ENCODE peak calls at places on chromosomes 6 and 20, in seven cellular contexts. One of them, this sample, is unnamed.

GRCh38 chr6:170047813-170048212 is 243.1 kb downstream of the DLL1 start:
- DNase-seq in foreskin fibroblast: no peak
- DNase-seq in K562: no peak
- DNase-seq in pancreas: no peak
- DNase-seq in psoas muscle: no peak
- DNase-seq in BJ: no peak
- DNase-seq in endothelial cell: no peak
- DNase-seq in this sample: no peak

GRCh38 chr20:33757458-33757857 is 25.7 kb downstream of the ZNF341 start:
- DNase-seq in foreskin fibroblast: no peak
- DNase-seq in K562: no peak
- DNase-seq in pancreas: no peak
- DNase-seq in psoas muscle: no peak
- DNase-seq in BJ: no peak
- DNase-seq in endothelial cell: no peak
- DNase-seq in this sample: no peak

GRCh38 chr6:30880563-30881252 is 3.6 kb upstream of the DDR1 start:
- DNase-seq in foreskin fibroblast: no peak
- DNase-seq in K562: no peak
- DNase-seq in pancreas: no peak
- DNase-seq in psoas muscle: no peak
- DNase-seq in BJ: no peak
- DNase-seq in endothelial cell: no peak
- DNase-seq in this sample: peak

GRCh38 chr6:142353690-142354089 is 51.9 kb downstream of the ADGRG6 start:
- DNase-seq in foreskin fibroblast: no peak
- DNase-seq in K562: no peak
- DNase-seq in pancreas: no peak
- DNase-seq in psoas muscle: no peak
- DNase-seq in BJ: no peak
- DNase-seq in endothelial cell: no peak
- DNase-seq in this sample: no peak

GRCh38 chr20:16241911-16242310 is 331.3 kb downstream of the KIF16B start:
- DNase-seq in foreskin fibroblast: no peak
- DNase-seq in K562: no peak
- DNase-seq in pancreas: no peak
- DNase-seq in psoas muscle: no peak
- DNase-seq in BJ: no peak
- DNase-seq in endothelial cell: no peak
- DNase-seq in this sample: no peak

GRCh38 chr20:46047821-46048220 is 18.8 kb downstream of the SLC12A5 start:
- DNase-seq in foreskin fibroblast: no peak
- DNase-seq in K562: no peak
- DNase-seq in pancreas: no peak
- DNase-seq in psoas muscle: no peak
- DNase-seq in BJ: no peak
- DNase-seq in endothelial cell: no peak
- DNase-seq in this sample: no peak

GRCh38 chr6:4931530-4932505 is 72.0 kb downstream of the RPP40 start:
- DNase-seq in foreskin fibroblast: no peak
- DNase-seq in K562: no peak
- DNase-seq in pancreas: no peak
- DNase-seq in psoas muscle: no peak
- DNase-seq in BJ: no peak
- DNase-seq in endothelial cell: no peak
- DNase-seq in this sample: no peak

GRCh38 chr6:148501178-148501590 is 158.5 kb downstream of the SASH1 start:
- DNase-seq in foreskin fibroblast: peak
- DNase-seq in K562: no peak
- DNase-seq in pancreas: no peak
- DNase-seq in psoas muscle: peak
- DNase-seq in BJ: peak
- DNase-seq in endothelial cell: no peak
- DNase-seq in this sample: no peak

GRCh38 chr6:18327621-18328548 is 59.3 kb upstream of the RNF144B start:
- DNase-seq in foreskin fibroblast: no peak
- DNase-seq in K562: peak
- DNase-seq in pancreas: no peak
- DNase-seq in psoas muscle: no peak
- DNase-seq in BJ: no peak
- DNase-seq in endothelial cell: no peak
- DNase-seq in this sample: peak

GRCh38 chr6:15296249-15296648 is 50.4 kb downstream of the JARID2 start:
- DNase-seq in foreskin fibroblast: no peak
- DNase-seq in K562: no peak
- DNase-seq in pancreas: no peak
- DNase-seq in psoas muscle: no peak
- DNase-seq in BJ: no peak
- DNase-seq in endothelial cell: no peak
- DNase-seq in this sample: no peak

GRCh38 chr6:119137194-119138072 is 59.0 kb upstream of the FAM184A start:
- DNase-seq in foreskin fibroblast: peak
- DNase-seq in K562: peak
- DNase-seq in pancreas: no peak
- DNase-seq in psoas muscle: no peak
- DNase-seq in BJ: no peak
- DNase-seq in endothelial cell: no peak
- DNase-seq in this sample: no peak

GRCh38 chr6:75230484-75231325 is 12.9 kb downstream of the COX7A2 start:
- DNase-seq in foreskin fibroblast: no peak
- DNase-seq in K562: peak
- DNase-seq in pancreas: no peak
- DNase-seq in psoas muscle: no peak
- DNase-seq in BJ: no peak
- DNase-seq in endothelial cell: peak
- DNase-seq in this sample: peak

GRCh38 chr20:50438986-50439407 is 71.2 kb upstream of the PTPN1 start:
- DNase-seq in foreskin fibroblast: peak
- DNase-seq in K562: peak
- DNase-seq in pancreas: no peak
- DNase-seq in psoas muscle: no peak
- DNase-seq in BJ: no peak
- DNase-seq in endothelial cell: no peak
- DNase-seq in this sample: no peak

GRCh38 chr6:146546440-146546839 is 2.8 kb downstream of the RAB32 start:
- DNase-seq in foreskin fibroblast: peak
- DNase-seq in K562: no peak
- DNase-seq in pancreas: no peak
- DNase-seq in psoas muscle: no peak
- DNase-seq in BJ: peak
- DNase-seq in endothelial cell: no peak
- DNase-seq in this sample: no peak

GRCh38 chr20:56380375-56380774 is 11.6 kb downstream of the AURKA start:
- DNase-seq in foreskin fibroblast: no peak
- DNase-seq in K562: no peak
- DNase-seq in pancreas: no peak
- DNase-seq in psoas muscle: no peak
- DNase-seq in BJ: no peak
- DNase-seq in endothelial cell: no peak
- DNase-seq in this sample: no peak

GRCh38 chr20:3777726-3778629 is 3.3 kb downstream of the SPEF1 start:
- DNase-seq in foreskin fibroblast: peak
- DNase-seq in K562: no peak
- DNase-seq in pancreas: peak
- DNase-seq in psoas muscle: peak
- DNase-seq in BJ: no peak
- DNase-seq in endothelial cell: peak
- DNase-seq in this sample: peak

GRCh38 chr20:45311589-45312211 is 3.6 kb upstream of the MATN4 start:
- DNase-seq in foreskin fibroblast: peak
- DNase-seq in K562: peak
- DNase-seq in pancreas: peak
- DNase-seq in psoas muscle: peak
- DNase-seq in BJ: no peak
- DNase-seq in endothelial cell: peak
- DNase-seq in this sample: peak

GRCh38 chr6:3756516-3757010 is 5.0 kb upstream of the PXDC1 start:
- DNase-seq in foreskin fibroblast: no peak
- DNase-seq in K562: no peak
- DNase-seq in pancreas: no peak
- DNase-seq in psoas muscle: no peak
- DNase-seq in BJ: no peak
- DNase-seq in endothelial cell: no peak
- DNase-seq in this sample: no peak

GRCh38 chr6:91575032-91575431 is 988.2 kb upstream of the MAP3K7 start:
- DNase-seq in foreskin fibroblast: no peak
- DNase-seq in K562: no peak
- DNase-seq in pancreas: no peak
- DNase-seq in psoas muscle: no peak
- DNase-seq in BJ: no peak
- DNase-seq in endothelial cell: no peak
- DNase-seq in this sample: no peak

GRCh38 chr20:1567392-1568165 is 10.1 kb upstream of the SIRPD start:
- DNase-seq in foreskin fibroblast: peak
- DNase-seq in K562: peak
- DNase-seq in pancreas: no peak
- DNase-seq in psoas muscle: no peak
- DNase-seq in BJ: peak
- DNase-seq in endothelial cell: no peak
- DNase-seq in this sample: no peak

GRCh38 chr6:37359034-37359433 is 5.3 kb downstream of the RNF8 start:
- DNase-seq in foreskin fibroblast: no peak
- DNase-seq in K562: no peak
- DNase-seq in pancreas: no peak
- DNase-seq in psoas muscle: no peak
- DNase-seq in BJ: no peak
- DNase-seq in endothelial cell: no peak
- DNase-seq in this sample: no peak

GRCh38 chr6:39102024-39102820 is 12.8 kb downstream of the SAYSD1 start:
- DNase-seq in foreskin fibroblast: peak
- DNase-seq in K562: peak
- DNase-seq in pancreas: peak
- DNase-seq in psoas muscle: no peak
- DNase-seq in BJ: no peak
- DNase-seq in endothelial cell: peak
- DNase-seq in this sample: peak
- TF ChIP-seq CTCF in foreskin fibroblast: peak
- TF ChIP-seq CTCF in K562: peak
- TF ChIP-seq CTCF in pancreas: no peak
- TF ChIP-seq CTCF in psoas muscle: peak
- TF ChIP-seq CTCF in BJ: peak
- TF ChIP-seq CTCF in endothelial cell: peak
- TF ChIP-seq CTCF in this sample: peak

GRCh38 chr6:151430886-151431285 is 21.0 kb downstream of the RMND1 start:
- DNase-seq in foreskin fibroblast: no peak
- DNase-seq in K562: no peak
- DNase-seq in pancreas: no peak
- DNase-seq in psoas muscle: no peak
- DNase-seq in BJ: no peak
- DNase-seq in endothelial cell: no peak
- DNase-seq in this sample: no peak
- TF ChIP-seq CTCF in foreskin fibroblast: peak
- TF ChIP-seq CTCF in K562: peak
- TF ChIP-seq CTCF in pancreas: no peak
- TF ChIP-seq CTCF in psoas muscle: no peak
- TF ChIP-seq CTCF in BJ: no peak
- TF ChIP-seq CTCF in endothelial cell: no peak
- TF ChIP-seq CTCF in this sample: no peak

DNA sequence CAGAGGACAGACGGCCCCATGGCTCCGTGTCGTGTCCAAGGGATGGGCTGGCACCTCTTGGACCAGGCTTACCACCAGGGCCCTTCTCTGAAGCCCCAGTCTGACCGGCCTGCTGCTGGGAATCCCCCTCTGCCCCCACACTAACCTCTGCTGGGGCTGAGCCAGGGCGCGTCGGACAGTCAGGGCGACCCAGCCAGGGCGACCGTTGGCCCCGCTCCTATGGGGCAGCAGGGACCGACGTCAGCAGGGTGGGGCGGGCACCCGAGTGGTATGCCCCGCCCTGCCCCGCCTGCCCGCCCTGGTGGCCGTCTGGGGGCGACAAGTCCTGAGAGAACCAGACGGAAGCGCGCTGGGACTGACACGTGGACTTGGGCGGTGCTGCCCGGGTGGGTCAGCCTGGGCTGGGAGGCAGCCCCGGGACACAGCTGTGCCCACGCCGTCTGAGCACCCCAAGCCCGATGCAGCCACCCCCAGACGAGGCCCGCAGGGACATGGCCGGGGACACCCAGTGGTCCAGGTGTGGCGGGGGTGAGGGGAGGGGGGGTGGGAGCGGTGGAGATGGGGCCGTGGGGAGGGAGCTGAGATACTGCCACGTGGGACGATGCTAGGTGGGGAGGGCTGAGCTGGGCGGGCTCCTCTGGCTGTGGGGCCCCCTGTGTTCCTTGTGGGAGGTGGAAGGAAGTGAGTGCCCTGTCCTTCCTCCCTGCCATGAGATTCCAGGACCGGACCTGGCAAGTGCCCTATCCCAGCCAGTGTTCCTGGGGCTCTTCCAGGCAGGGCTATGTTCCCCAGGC is at the start of gene SLC17A9:
- DNase-seq in foreskin fibroblast: peak
- DNase-seq in K562: no peak
- DNase-seq in pancreas: peak
- DNase-seq in psoas muscle: peak
- DNase-seq in BJ: no peak
- DNase-seq in endothelial cell: peak
- DNase-seq in this sample: peak
- TF ChIP-seq CTCF in foreskin fibroblast: no peak
- TF ChIP-seq CTCF in K562: no peak
- TF ChIP-seq CTCF in pancreas: no peak
- TF ChIP-seq CTCF in psoas muscle: no peak
- TF ChIP-seq CTCF in BJ: peak
- TF ChIP-seq CTCF in endothelial cell: no peak
- TF ChIP-seq CTCF in this sample: no peak

GRCh38 chr20:10119336-10119735 is 84.5 kb downstream of the ANKEF1 start:
- DNase-seq in foreskin fibroblast: no peak
- DNase-seq in K562: no peak
- DNase-seq in pancreas: no peak
- DNase-seq in psoas muscle: no peak
- DNase-seq in BJ: no peak
- DNase-seq in endothelial cell: no peak
- DNase-seq in this sample: no peak
- TF ChIP-seq CTCF in foreskin fibroblast: no peak
- TF ChIP-seq CTCF in K562: no peak
- TF ChIP-seq CTCF in pancreas: no peak
- TF ChIP-seq CTCF in psoas muscle: no peak
- TF ChIP-seq CTCF in BJ: no peak
- TF ChIP-seq CTCF in endothelial cell: no peak
- TF ChIP-seq CTCF in this sample: no peak

GRCh38 chr6:46491789-46492547 is 719 bp upstream of the RCAN2 start:
- DNase-seq in foreskin fibroblast: no peak
- DNase-seq in K562: no peak
- DNase-seq in pancreas: peak
- DNase-seq in psoas muscle: peak
- DNase-seq in BJ: no peak
- DNase-seq in endothelial cell: peak
- DNase-seq in this sample: peak
- TF ChIP-seq CTCF in foreskin fibroblast: peak
- TF ChIP-seq CTCF in K562: peak
- TF ChIP-seq CTCF in pancreas: no peak
- TF ChIP-seq CTCF in psoas muscle: peak
- TF ChIP-seq CTCF in BJ: peak
- TF ChIP-seq CTCF in endothelial cell: no peak
- TF ChIP-seq CTCF in this sample: peak

DNA sequence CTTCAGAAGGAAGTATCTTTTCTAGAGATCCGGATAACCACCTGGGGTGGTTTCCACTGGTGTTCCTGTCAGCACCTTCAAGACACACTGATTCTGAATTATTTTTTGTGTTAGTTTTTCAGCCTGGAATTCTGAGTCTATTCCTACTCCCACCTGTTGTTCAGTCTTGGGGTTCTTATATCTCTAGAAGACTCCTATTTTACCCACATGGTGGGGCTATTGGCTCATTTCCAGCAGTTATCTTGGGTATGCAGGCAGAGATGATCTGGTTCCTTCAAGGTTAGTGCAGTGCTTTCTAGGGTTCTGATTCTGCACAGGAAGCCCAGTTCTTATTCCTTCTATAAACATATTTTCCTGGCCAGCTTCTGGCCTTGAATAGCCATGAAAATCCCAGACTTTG is 175.6 kb upstream of the PDE7B start:
- DNase-seq in foreskin fibroblast: peak
- DNase-seq in K562: peak
- DNase-seq in pancreas: no peak
- DNase-seq in psoas muscle: no peak
- DNase-seq in BJ: no peak
- DNase-seq in endothelial cell: peak
- DNase-seq in this sample: no peak
- TF ChIP-seq CTCF in foreskin fibroblast: no peak
- TF ChIP-seq CTCF in K562: peak
- TF ChIP-seq CTCF in pancreas: no peak
- TF ChIP-seq CTCF in psoas muscle: no peak
- TF ChIP-seq CTCF in BJ: no peak
- TF ChIP-seq CTCF in endothelial cell: peak
- TF ChIP-seq CTCF in this sample: peak